ENCODE peak calls at places on chromosomes 5 and 9, in seven cellular contexts. Z is astrocyte, F is vagina, Y is upper lobe of right lung, G is BJ, N is endothelial cell of umbilical vein, W is dorsolateral prefrontal cortex. Q is an unnamed sample.
A peak's percentile ranks its signal among the peaks of the same experiment; 100 is the strongest.

GRCh38 chr5:145774442-145774841 is 60.7 kb downstream of the PRELID2 start:
- DNase-seq in Z (no peak), F (no peak), Y (no peak), G (no peak), N (no peak), W (no peak), Q (no peak)

GRCh38 chr9:114034663-114035062 is 43.4 kb downstream of the AMBP start:
- DNase-seq in Z (no peak), F (peak; percentile 55), Y (no peak), G (no peak), N (no peak), W (peak; percentile 53), Q (no peak)

GRCh38 chr5:175809531-175810121 is 61.8 kb upstream of the CPLX2 start:
- DNase-seq in Z (peak; percentile 79), F (no peak), Y (no peak), G (peak; percentile 86), N (no peak), W (peak; percentile 65), Q (no peak)

GRCh38 chr5:140402258-140403074 is 833 bp downstream of the ANKHD1 start:
- DNase-seq in Z (peak; percentile 36), F (no peak), Y (peak; percentile 74), G (no peak), N (peak; percentile 71), W (peak; percentile 53), Q (peak; percentile 52)

GRCh38 chr5:107806705-107807104 is 136.0 kb upstream of the EFNA5 start:
- DNase-seq in Z (peak; percentile 88), F (no peak), Y (no peak), G (no peak), N (no peak), W (no peak), Q (peak; percentile 94)

GRCh38 chr9:90044263-90044662 is 439.5 kb downstream of the GADD45G start:
- DNase-seq in Z (no peak), F (no peak), Y (no peak), G (no peak), N (no peak), W (no peak), Q (no peak)

GRCh38 chr5:1751026-1751863 is 48.4 kb downstream of the MRPL36 start:
- DNase-seq in Z (no peak), F (peak; percentile 89), Y (peak; percentile 59), G (no peak), N (no peak), W (peak; percentile 34), Q (no peak)

GRCh38 chr9:135950135-135950682 is 11.0 kb downstream of the UBAC1 start:
- DNase-seq in Z (no peak), F (no peak), Y (no peak), G (no peak), N (no peak), W (no peak), Q (no peak)

GRCh38 chr5:141374627-141375026 is 936 bp downstream of the PCDHGA6 start:
- DNase-seq in Z (no peak), F (no peak), Y (no peak), G (no peak), N (no peak), W (no peak), Q (no peak)

GRCh38 chr9:95078516-95078915 is 239.0 kb downstream of the FANCC start:
- DNase-seq in Z (no peak), F (no peak), Y (peak; percentile 54), G (no peak), N (no peak), W (no peak), Q (no peak)

GRCh38 chr5:179794575-179794974 is 789 bp downstream of the LTC4S start:
- DNase-seq in Z (no peak), F (no peak), Y (no peak), G (no peak), N (no peak), W (no peak), Q (no peak)

GRCh38 chr5:68711311-68712200 is 382.3 kb upstream of the SLC30A5 start:
- DNase-seq in Z (no peak), F (no peak), Y (no peak), G (no peak), N (no peak), W (peak; percentile 66), Q (no peak)

GRCh38 chr9:97503862-97504210 is 2.4 kb downstream of the TMOD1 start:
- DNase-seq in Z (no peak), F (no peak), Y (no peak), G (no peak), N (no peak), W (no peak), Q (no peak)

GRCh38 chr5:14399054-14399657 is 182.4 kb upstream of the OTULINL start:
- DNase-seq in Z (peak; percentile 54), F (no peak), Y (no peak), G (no peak), N (peak; percentile 73), W (no peak), Q (peak; percentile 57)

GRCh38 chr5:6029811-6030271 is 348.5 kb downstream of the MED10 start:
- DNase-seq in Z (no peak), F (no peak), Y (no peak), G (no peak), N (no peak), W (no peak), Q (no peak)

GRCh38 chr5:22649076-22649475 is 204.1 kb downstream of the CDH12 start:
- DNase-seq in Z (no peak), F (no peak), Y (no peak), G (no peak), N (peak; percentile 87), W (no peak), Q (peak; percentile 41)

GRCh38 chr5:5273976-5274375 is 133.8 kb downstream of the ADAMTS16 start:
- DNase-seq in Z (no peak), F (peak; percentile 52), Y (no peak), G (no peak), N (no peak), W (no peak), Q (no peak)

GRCh38 chr5:464843-465590 is 22.0 kb downstream of the EXOC3 start:
- DNase-seq in Z (no peak), F (no peak), Y (peak; percentile 65), G (no peak), N (no peak), W (peak; percentile 41), Q (no peak)

GRCh38 chr5:106481375-106481774 is 1189.4 kb downstream of the EFNA5 start:
- DNase-seq in Z (peak; percentile 0), F (no peak), Y (no peak), G (no peak), N (no peak), W (no peak), Q (peak; percentile 15)

GRCh38 chr9:14924821-14925220 is 14.6 kb upstream of the FREM1 start:
- DNase-seq in Z (no peak), F (no peak), Y (no peak), G (peak; percentile 1), N (no peak), W (no peak), Q (peak; percentile 36)

GRCh38 chr5:137220523-137220927 is 278.6 kb downstream of the SPOCK1 start:
- DNase-seq in Z (peak; percentile 85), F (no peak), Y (no peak), G (peak; percentile 54), N (peak; percentile 80), W (no peak), Q (peak; percentile 98)

GRCh38 chr9:89929721-89930480 is 325.1 kb downstream of the GADD45G start:
- DNase-seq in Z (peak; percentile 62), F (peak; percentile 52), Y (no peak), G (no peak), N (no peak), W (no peak), Q (peak; percentile 72)

GRCh38 chr5:32942225-32942989 is 231.3 kb downstream of the NPR3 start:
- DNase-seq in Z (no peak), F (no peak), Y (no peak), G (no peak), N (peak; percentile 26), W (no peak), Q (peak; percentile 35)
- TF ChIP-seq CTCF in Z (peak; percentile 36), F (no peak), Y (peak; percentile 38), G (peak; percentile 30), N (peak; percentile 38), W (no peak), Q (peak; percentile 42)

GRCh38 chr9:127422787-127423186 is 1.4 kb upstream of the ZNF79 start:
- DNase-seq in Z (no peak), F (no peak), Y (no peak), G (no peak), N (no peak), W (no peak), Q (no peak)
- H3K4me3 ChIP-seq in Z (peak overlapping the region; percentile 89), F (peak overlapping the region; percentile 76), Y (peak overlapping the region; percentile 84), G (peak overlapping the region; percentile 83), N (peak overlapping the region; percentile 90), W (peak overlapping the region; percentile 90), Q (no peak overlapping the region)

DNA sequence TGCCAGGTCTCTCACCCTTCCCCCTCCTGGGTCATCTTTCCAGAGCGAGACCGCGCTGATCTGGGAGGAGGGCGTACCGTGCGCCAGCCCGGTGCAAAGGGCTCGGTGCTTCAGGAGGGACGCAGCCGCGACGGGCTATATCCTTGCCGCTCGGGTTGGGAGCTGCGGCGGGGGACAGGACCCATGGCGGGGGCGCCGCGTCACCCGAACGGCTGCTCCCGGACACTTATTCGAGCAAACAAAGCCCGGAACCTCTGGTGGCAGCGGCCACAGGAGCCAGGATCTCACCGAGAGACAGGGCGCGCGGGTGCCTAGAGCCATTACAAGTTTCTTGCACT is 1.4 kb downstream of the SEMA6A start:
- DNase-seq in Z (no peak), F (no peak), Y (peak; percentile 63), G (no peak), N (peak; percentile 18), W (no peak), Q (no peak)
- H3K27me3 ChIP-seq in Z (peaks cover 56% of the 10 kb centered on the region), F (no peaks in the 10 kb centered on the region), Y (peaks cover 37% of the 10 kb centered on the region), G (peaks cover 33% of the 10 kb centered on the region), N (peaks cover 44% of the 10 kb centered on the region), W (no peaks in the 10 kb centered on the region), Q (peaks cover 26% of the 10 kb centered on the region)

DNA sequence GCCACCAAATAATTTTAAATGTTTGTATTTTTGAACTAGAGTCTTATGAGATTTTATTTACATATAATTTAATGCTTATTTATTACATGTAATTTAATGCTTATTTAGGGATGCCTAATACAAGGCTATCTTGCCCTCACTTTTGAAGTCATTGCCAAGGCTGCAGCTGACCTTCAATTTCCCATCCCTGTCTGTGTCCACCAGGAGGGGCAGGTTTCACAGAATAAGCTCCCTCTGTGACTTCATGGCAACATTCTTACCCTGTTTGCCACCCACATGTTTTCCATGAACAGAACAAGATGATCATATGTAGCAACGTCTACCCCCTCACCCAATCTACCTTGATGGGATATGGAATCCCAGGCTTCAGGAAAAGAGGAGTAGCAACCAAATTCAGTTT is 27.0 kb downstream of the C5 start:
- DNase-seq in Z (peak; percentile 4), F (no peak), Y (no peak), G (no peak), N (no peak), W (no peak), Q (peak; percentile 10)
- TF ChIP-seq CTCF in Z (no peak), F (no peak), Y (no peak), G (peak; percentile 37), N (no peak), W (no peak), Q (no peak)

GRCh38 chr5:125695994-125696679 is 727.1 kb upstream of the GRAMD2B start:
- DNase-seq in Z (peak; percentile 72), F (no peak), Y (no peak), G (no peak), N (no peak), W (no peak), Q (no peak)
- H3K4me3 ChIP-seq in Z (no peak overlapping the region), F (no peak overlapping the region), Y (no peak overlapping the region), G (no peak overlapping the region), N (no peak overlapping the region), W (no peak overlapping the region), Q (no peak overlapping the region)